ENCODE peak calls at places on chromosomes 7 and 10, in six cellular contexts. J, C, Y, P, U and S are unnamed samples.

GRCh38 chr7:28865494-28866257 is 92.5 kb downstream of the TRIL start:
- DNase-seq in J (no peak), U (no peak), C (no peak), P (no peak), Y (no peak), S (no peak)

GRCh38 chr10:103678104-103678526 is 177.3 kb downstream of the SH3PXD2A start:
- DNase-seq in Y (no peak), U (peak; percentile 98), J (peak; percentile 71), P (peak; percentile 89), C (peak; percentile 99), S (peak; percentile 79)

GRCh38 chr7:149790146-149790548 is 16.8 kb upstream of the ZNF467 start:
- DNase-seq in J (peak; percentile 51), C (no peak), P (peak; percentile 34), U (no peak), Y (peak; percentile 93), S (no peak)

GRCh38 chr10:130971123-130971435 is 340.4 kb downstream of the TCERG1L start:
- DNase-seq in U (no peak), C (no peak), P (no peak), J (no peak), Y (no peak), S (no peak)

GRCh38 chr7:158863611-158864506 is 7.5 kb downstream of the DYNC2I1 start:
- DNase-seq in U (peak; percentile 47), C (peak; percentile 53), Y (peak; percentile 94), J (peak; percentile 51), P (peak; percentile 84), S (peak; percentile 76)

GRCh38 chr7:81367335-81367801 is 402.5 kb downstream of the HGF start:
- DNase-seq in J (no peak), U (peak; percentile 85), C (peak; percentile 92), P (no peak), Y (no peak), S (peak; percentile 32)

GRCh38 chr10:67629461-67629971 is 66.5 kb downstream of the CTNNA3 start:
- DNase-seq in Y (no peak), U (no peak), C (no peak), J (no peak), P (no peak), S (no peak)

GRCh38 chr7:96534221-96534620 is 175.4 kb downstream of the SEM1 start:
- DNase-seq in Y (no peak), P (no peak), C (no peak), U (no peak), J (no peak), S (no peak)

GRCh38 chr10:28135258-28135657 is 136.4 kb upstream of the ODAD2 start:
- DNase-seq in C (peak; percentile 16), P (no peak), U (no peak), J (no peak), Y (no peak), S (no peak)

GRCh38 chr10:36349445-36350063 is 707.5 kb upstream of the FZD8 start:
- DNase-seq in U (no peak), Y (no peak), P (no peak), C (peak; percentile 83), J (no peak), S (no peak)

GRCh38 chr10:44591911-44592310 is 207.0 kb upstream of the CXCL12 start:
- DNase-seq in U (no peak), J (no peak), Y (no peak), P (no peak), C (no peak), S (no peak)

GRCh38 chr7:123712619-123713018 is 36.2 kb downstream of the WASL start:
- DNase-seq in C (peak; percentile 19), Y (no peak), J (no peak), P (no peak), U (no peak), S (no peak)

GRCh38 chr7:21314954-21315353 is 112.9 kb upstream of the SP4 start:
- DNase-seq in P (no peak), J (no peak), Y (no peak), C (no peak), U (no peak), S (no peak)

GRCh38 chr7:130070900-130071622 is 727 bp downstream of the KLHDC10 start:
- DNase-seq in C (no peak), J (no peak), P (no peak), U (no peak), Y (no peak), S (no peak)

GRCh38 chr10:637771-638195 is 51.7 kb downstream of the DIP2C start:
- DNase-seq in P (no peak), U (no peak), C (no peak), J (no peak), Y (no peak), S (no peak)

GRCh38 chr10:78527296-78527695 is 493.6 kb downstream of the RPS24 start:
- DNase-seq in U (no peak), C (no peak), J (no peak), Y (no peak), P (no peak), S (no peak)

GRCh38 chr10:51792678-51793077 is 93.3 kb upstream of the CSTF2T start:
- DNase-seq in J (no peak), Y (no peak), C (no peak), P (no peak), U (no peak), S (no peak)

GRCh38 chr10:130750441-130750840 is 561.1 kb downstream of the TCERG1L start:
- DNase-seq in Y (no peak), U (no peak), C (no peak), J (no peak), P (no peak), S (no peak)

GRCh38 chr7:38070718-38071117 is 107.3 kb upstream of the STARD3NL start:
- DNase-seq in J (no peak), P (no peak), C (peak; percentile 27), U (no peak), Y (peak; percentile 16), S (no peak)

GRCh38 chr7:70415179-70415972 is 716.6 kb upstream of the GALNT17 start:
- DNase-seq in J (no peak), C (no peak), P (no peak), U (no peak), Y (no peak), S (no peak)

GRCh38 chr10:90602815-90603600 is 254.8 kb downstream of the HTR7 start:
- DNase-seq in C (peak; percentile 78), J (no peak), U (no peak), Y (no peak), P (no peak), S (no peak)

GRCh38 chr10:52927678-52928077 is 155.1 kb upstream of the MBL2 start:
- DNase-seq in J (no peak), P (no peak), U (no peak), Y (no peak), C (no peak), S (no peak)

GRCh38 chr7:2299853-2300512 is 14.3 kb downstream of the SNX8 start:
- DNase-seq in P (no peak), Y (no peak), J (no peak), U (no peak), C (no peak), S (no peak)

GRCh38 chr7:142754681-142755575 is 5.7 kb downstream of the PRSS1 start:
- DNase-seq in Y (no peak), C (no peak), J (no peak), P (no peak), U (no peak), S (no peak)

GRCh38 chr10:29344073-29344820 is 55.4 kb downstream of the LYZL1 start:
- DNase-seq in Y (no peak), J (no peak), U (peak; percentile 5), P (peak; percentile 20), C (peak; percentile 92), S (peak; percentile 33)

GRCh38 chr10:7269988-7270387 is 140.8 kb downstream of the SFMBT2 start:
- DNase-seq in Y (no peak), C (no peak), U (no peak), J (no peak), P (no peak), S (no peak)

GRCh38 chr10:122207596-122207995 is 63.5 kb upstream of the BTBD16 start:
- DNase-seq in P (no peak), C (no peak), Y (no peak), U (no peak), J (no peak), S (no peak)

GRCh38 chr10:89283174-89283987 is 18.5 kb upstream of the IFIT2 start:
- DNase-seq in C (peak; percentile 70), Y (no peak), U (no peak), J (no peak), P (no peak), S (no peak)

GRCh38 chr10:43202224-43202656 is 64.0 kb downstream of the CSGALNACT2 start:
- DNase-seq in C (peak; percentile 30), J (peak; percentile 26), Y (peak; percentile 81), P (no peak), U (no peak), S (no peak)

GRCh38 chr10:128432423-128432822 is 306.2 kb upstream of the MKI67 start:
- DNase-seq in C (no peak), U (no peak), Y (no peak), J (no peak), P (no peak), S (no peak)

GRCh38 chr10:49512121-49512809 is 26.7 kb downstream of the ERCC6 start:
- DNase-seq in J (no peak), P (no peak), C (peak; percentile 50), U (no peak), Y (peak; percentile 46), S (no peak)

GRCh38 chr10:113880236-113880635 is 25.8 kb downstream of the NHLRC2 start:
- DNase-seq in U (no peak), P (no peak), C (peak; percentile 25), Y (no peak), J (no peak), S (no peak)

GRCh38 chr10:23293145-23293724 is 51.4 kb downstream of the C10orf67 start:
- DNase-seq in J (no peak), C (peak; percentile 40), Y (peak; percentile 23), P (no peak), U (no peak), S (no peak)

GRCh38 chr7:46291064-46291463 is 370.0 kb upstream of the IGFBP3 start:
- DNase-seq in C (peak; percentile 85), P (no peak), Y (no peak), J (no peak), U (no peak), S (no peak)

GRCh38 chr7:41940760-41941343 is 238.0 kb upstream of the INHBA start:
- DNase-seq in J (peak; percentile 66), Y (peak; percentile 73), P (peak; percentile 68), U (no peak), C (peak; percentile 84), S (peak; percentile 68)

GRCh38 chr7:151891182-151891581 is 14.3 kb upstream of the PRKAG2 start:
- DNase-seq in U (no peak), C (no peak), P (peak; percentile 47), J (peak; percentile 56), Y (no peak), S (no peak)